ENCODE peak calls at places on chromosomes 4 and X, in ten cellular contexts. B, J, A, M, N, Q, U, K, W and F are unnamed samples.

GRCh38 chr4:22391548-22391947 is 124.3 kb downstream of the ADGRA3 start:
- DNase-seq in B (peak; percentile 54), Q (no peak), A (peak; percentile 78), J (peak; percentile 34), M (no peak), W (no peak), N (no peak), K (no peak), U (no peak), F (peak; percentile 58)

GRCh38 chr4:24651266-24651665 is 66.9 kb upstream of the DHX15 start:
- DNase-seq in U (no peak), A (peak; percentile 2), Q (no peak), N (no peak), K (no peak), B (no peak), W (no peak), M (no peak), J (no peak), F (no peak)

GRCh38 chr4:1360423-1361283 is 13.6 kb downstream of the UVSSA start:
- DNase-seq in J (peak; percentile 49), Q (no peak), K (no peak), M (no peak), N (no peak), W (no peak), U (peak; percentile 61), B (peak; percentile 69), A (peak; percentile 43), F (peak; percentile 69)

GRCh38 chr4:70787496-70787895 is 52.2 kb downstream of the GRSF1 start:
- DNase-seq in J (no peak), W (no peak), Q (no peak), K (no peak), M (no peak), U (no peak), B (no peak), N (no peak), A (no peak), F (no peak)

GRCh38 chr4:146654976-146655761 is 16.5 kb downstream of the POU4F2 start:
- DNase-seq in A (peak; percentile 6), U (peak; percentile 84), J (peak; percentile 14), Q (no peak), W (peak; percentile 71), N (peak; percentile 84), B (peak; percentile 7), M (peak; percentile 77), K (no peak), F (peak; percentile 47)

GRCh38 chrX:148593146-148593545 is 92.7 kb downstream of the AFF2 start:
- DNase-seq in K (no peak), M (no peak), N (no peak), U (no peak), B (no peak), J (no peak), Q (no peak), A (no peak), W (no peak), F (no peak)

GRCh38 chr4:52106142-52106541 is 55.0 kb downstream of the SPATA18 start:
- DNase-seq in J (no peak), N (no peak), B (no peak), U (no peak), K (no peak), W (no peak), Q (no peak), M (no peak), A (no peak), F (no peak)

GRCh38 chr4:145375416-145375815 is 106.2 kb upstream of the SMAD1 start:
- DNase-seq in J (no peak), N (no peak), K (no peak), M (no peak), B (no peak), W (no peak), Q (no peak), A (no peak), U (peak; percentile 11), F (no peak)

GRCh38 chr4:55458611-55459010 is 62.9 kb downstream of the TMEM165 start:
- DNase-seq in U (no peak), N (no peak), B (peak; percentile 41), A (no peak), W (no peak), K (peak; percentile 12), J (no peak), M (no peak), Q (no peak), F (peak; percentile 57)

DNA sequence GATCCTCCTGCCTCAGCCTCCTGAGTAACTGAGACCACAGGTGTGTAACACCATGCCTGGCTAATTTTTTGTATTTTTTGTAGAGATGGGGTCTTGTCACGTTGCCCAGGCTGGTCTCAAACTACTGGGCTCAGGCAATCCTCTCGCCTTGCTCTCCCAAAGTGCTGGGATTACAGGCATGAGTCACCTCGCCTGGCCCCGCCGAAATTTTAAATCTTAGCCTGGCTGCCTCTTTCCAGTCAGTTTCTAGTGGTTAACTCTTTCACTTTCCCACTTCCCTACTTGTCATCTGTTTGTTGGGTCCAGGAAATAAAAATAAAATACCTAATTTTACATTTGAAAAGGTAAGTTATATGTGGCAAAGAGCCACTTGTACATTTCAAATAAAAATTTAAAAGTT is 62.4 kb downstream of the TMEM165 start:
- DNase-seq in J (peak; percentile 46), W (no peak), Q (no peak), K (no peak), A (peak; percentile 30), N (no peak), U (no peak), B (peak; percentile 46), M (no peak), F (peak; percentile 76)
- H3K9ac ChIP-seq in J (no peak overlapping the region), W (no peak overlapping the region), Q (no peak overlapping the region), K (no peak overlapping the region), A (no peak overlapping the region), N (no peak overlapping the region), U (peak overlapping the region; percentile 43), B (no peak overlapping the region), M (no peak overlapping the region), F (peak overlapping the region; percentile 28)

DNA sequence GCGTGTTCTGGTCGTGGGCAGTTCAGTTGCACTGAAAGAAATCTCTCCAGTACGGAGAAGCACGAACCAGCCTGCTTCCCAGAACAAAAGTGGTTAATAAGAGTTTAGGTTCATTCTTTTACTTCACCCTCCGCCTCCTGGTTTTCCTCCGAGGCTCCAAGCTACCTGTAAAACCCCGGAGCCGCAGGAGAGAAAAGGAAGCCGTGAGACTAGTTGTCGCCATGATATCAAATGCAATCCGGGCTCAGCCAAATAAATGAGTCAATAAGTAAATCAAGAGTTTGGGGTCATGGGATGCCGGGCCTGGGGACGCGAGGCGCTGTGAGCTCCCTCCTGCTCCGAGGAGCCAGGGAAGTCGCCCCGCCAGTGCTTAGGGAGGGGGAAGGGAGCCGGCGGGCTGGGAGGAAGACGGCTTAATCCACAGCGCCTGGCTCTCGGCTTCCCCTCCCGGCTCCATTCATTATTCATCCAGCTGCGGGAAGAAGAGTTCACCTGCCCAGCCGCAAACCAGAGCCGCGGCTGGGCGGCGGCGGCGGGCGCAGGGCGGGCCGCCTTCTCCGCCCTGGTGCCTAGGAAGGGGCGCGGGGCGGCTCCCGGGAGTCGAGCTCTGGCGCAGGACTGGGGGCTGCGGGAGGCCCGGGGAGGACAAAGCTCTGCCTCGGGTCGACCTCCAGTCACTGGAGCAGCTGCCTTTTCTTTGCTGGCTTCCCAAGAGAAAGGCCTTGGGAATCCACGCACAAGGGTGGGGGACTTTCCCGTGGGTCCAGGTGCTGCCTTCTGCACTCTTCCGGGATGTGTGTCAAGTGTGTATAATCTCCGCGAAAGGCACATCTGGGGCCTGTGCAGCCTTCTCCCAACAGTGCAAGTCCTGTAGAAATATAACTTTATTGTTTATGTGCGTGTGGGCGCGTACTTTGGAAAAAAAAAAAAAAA is 1.7 kb downstream of the FRAS1 start:
- DNase-seq in J (peak; percentile 17), U (peak; percentile 72), Q (peak; percentile 12), N (peak; percentile 91), A (peak; percentile 15), B (no peak), W (peak; percentile 72), M (peak; percentile 80), K (peak; percentile 33), F (peak; percentile 68)
- H2AFZ ChIP-seq in J (peak overlapping the region; percentile 68), U (peak overlapping the region; percentile 86), Q (peak overlapping the region; percentile 59), N (peak overlapping the region; percentile 96), A (peak overlapping the region; percentile 94), B (peak overlapping the region; percentile 79), W (no peak overlapping the region), M (no peak overlapping the region), K (peak overlapping the region; percentile 71), F (peak overlapping the region; percentile 96)

GRCh38 chrX:80021611-80022010 is 7.1 kb downstream of the TBX22 start:
- DNase-seq in K (no peak), A (no peak), W (no peak), J (no peak), B (no peak), Q (no peak), M (no peak), N (peak; percentile 33), U (peak; percentile 13), F (no peak)
- H3K9ac ChIP-seq in K (no peak overlapping the region), A (no peak overlapping the region), W (no peak overlapping the region), J (no peak overlapping the region), B (no peak overlapping the region), Q (no peak overlapping the region), M (no peak overlapping the region), N (no peak overlapping the region), U (no peak overlapping the region), F (no peak overlapping the region)

GRCh38 chr4:69120869-69121268 is 24.6 kb downstream of the UGT2B7 start:
- DNase-seq in K (peak; percentile 30), B (peak; percentile 18), W (no peak), M (no peak), A (no peak), J (no peak), U (no peak), Q (no peak), N (no peak), F (no peak)

GRCh38 chr4:69126030-69126429 is 29.8 kb downstream of the UGT2B7 start:
- DNase-seq in N (no peak), Q (no peak), B (no peak), W (no peak), K (no peak), A (no peak), J (no peak), M (no peak), U (no peak), F (no peak)

GRCh38 chr4:69122476-69122875 is 26.2 kb downstream of the UGT2B7 start:
- DNase-seq in B (no peak), W (no peak), A (no peak), U (no peak), N (no peak), M (no peak), J (no peak), Q (no peak), K (no peak), F (no peak)

DNA sequence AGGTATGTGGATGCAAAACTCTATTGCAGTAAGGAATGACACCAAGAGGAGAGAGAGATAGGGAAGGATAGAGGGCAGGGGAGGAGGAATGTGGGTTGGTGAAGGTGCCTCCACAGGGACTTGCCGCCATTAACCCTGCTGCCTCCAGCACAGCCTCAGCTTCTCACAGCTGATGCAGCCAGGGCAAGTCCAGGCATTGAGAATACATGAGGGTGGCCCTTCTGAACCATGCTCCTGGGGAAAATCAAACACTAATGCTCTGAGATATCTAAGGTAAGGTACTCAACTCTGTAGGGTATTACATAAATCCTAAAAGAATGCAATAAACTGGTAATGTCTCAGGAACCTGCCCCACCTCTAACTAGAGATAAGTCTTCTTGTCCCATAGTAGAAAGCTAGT is 28.7 kb downstream of the UGT2B7 start:
- DNase-seq in B (no peak), N (no peak), Q (no peak), M (no peak), K (no peak), J (no peak), W (no peak), A (no peak), U (no peak), F (no peak)
- H2AFZ ChIP-seq in B (peak overlapping the region; percentile 78), N (no peak overlapping the region), Q (no peak overlapping the region), M (no peak overlapping the region), K (no peak overlapping the region), J (no peak overlapping the region), W (no peak overlapping the region), A (no peak overlapping the region), U (no peak overlapping the region), F (no peak overlapping the region)

GRCh38 chr4:81215936-81216335 is 914 bp upstream of the PRKG2 start:
- DNase-seq in K (no peak), N (no peak), J (peak; percentile 71), W (no peak), A (no peak), M (no peak), B (no peak), U (no peak), Q (no peak), F (no peak)
- H3K9ac ChIP-seq in K (no peak overlapping the region), N (no peak overlapping the region), J (no peak overlapping the region), W (no peak overlapping the region), A (no peak overlapping the region), M (no peak overlapping the region), B (peak overlapping the region; percentile 86), U (no peak overlapping the region), Q (no peak overlapping the region), F (peak overlapping the region; percentile 69)